ENCODE peak calls at places on chromosomes 5 and 9, in nine cellular contexts. Y is hepatic stellate cell; Q is GM12891; V is sciatic nerve; E is LHCN-M2; I is stimulated activated CD4-positive, alpha-beta T cell treated with anti-CD3 and anti-CD28 coated beads, Interleukin-1b, Interleukin-23, amount 100 ng/mL, for 48 hours; Z is GM23248; F is Right ventricle myocardium inferior; K is fibroblast of lung. P is an unnamed sample.

GRCh38 chr5:133229931-133230664 is 178.3 kb downstream of the HSPA4 start:
- DNase-seq in Y (no peak), Q (no peak), V (no peak), E (no peak), I (no peak), Z (no peak), F (no peak), K (no peak), P (no peak)

GRCh38 chr9:135887585-135888050 is 19.7 kb downstream of the CAMSAP1 start:
- DNase-seq in Y (no peak), Q (peak; percentile 62), V (no peak), E (no peak), I (peak; percentile 69), Z (no peak), F (peak; percentile 72), K (no peak), P (no peak)

GRCh38 chr5:4994994-4995393 is 145.1 kb upstream of the ADAMTS16 start:
- DNase-seq in Y (no peak), Q (no peak), V (no peak), E (peak; percentile 35), I (no peak), Z (peak; percentile 91), F (no peak), K (peak; percentile 25), P (no peak)

GRCh38 chr5:66527478-66527877 is 68.7 kb upstream of the MAST4 start:
- DNase-seq in Y (no peak), Q (no peak), V (no peak), E (no peak), I (no peak), Z (no peak), F (no peak), K (no peak), P (no peak)

GRCh38 chr9:37994639-37995347 is 74.2 kb downstream of the SHB start:
- DNase-seq in Y (peak; percentile 93), Q (no peak), V (peak; percentile 80), E (peak; percentile 99), I (peak; percentile 56), Z (peak; percentile 92), F (peak; percentile 91), K (peak; percentile 95), P (no peak)

GRCh38 chr9:136808075-136808780 is 480 bp downstream of the RABL6 start:
- DNase-seq in Y (peak; percentile 37), Q (peak; percentile 57), V (no peak), E (no peak), I (no peak), Z (peak; percentile 57), F (no peak), K (no peak), P (no peak)

GRCh38 chr9:38486056-38486455 is 61.8 kb upstream of the IGFBPL1 start:
- DNase-seq in Y (no peak), Q (no peak), V (no peak), E (no peak), I (no peak), Z (no peak), F (no peak), K (no peak), P (no peak)

GRCh38 chr9:27353405-27354229 is 56.7 kb upstream of the EQTN start:
- DNase-seq in Y (no peak), Q (no peak), V (no peak), E (peak; percentile 20), I (peak; percentile 10), Z (peak; percentile 39), F (no peak), K (no peak), P (no peak)

GRCh38 chr5:39169081-39169480 is 50.3 kb downstream of the FYB1 start:
- DNase-seq in Y (no peak), Q (no peak), V (no peak), E (no peak), I (no peak), Z (peak; percentile 75), F (no peak), K (peak; percentile 84), P (no peak)

GRCh38 chr9:113999256-114000062 is 78.6 kb downstream of the AMBP start:
- DNase-seq in Y (no peak), Q (no peak), V (peak; percentile 53), E (no peak), I (no peak), Z (peak; percentile 24), F (no peak), K (no peak), P (no peak)

GRCh38 chr9:19023078-19023477 is 9.9 kb downstream of the SAXO1 start:
- DNase-seq in Y (no peak), Q (no peak), V (no peak), E (no peak), I (no peak), Z (no peak), F (no peak), K (no peak), P (no peak)

GRCh38 chr9:8329561-8330283 is 530.1 kb upstream of the DMAC1 start:
- DNase-seq in Y (no peak), Q (no peak), V (no peak), E (no peak), I (no peak), Z (no peak), F (peak; percentile 51), K (no peak), P (no peak)

GRCh38 chr5:41068169-41068568 is 3.0 kb downstream of the MROH2B start:
- DNase-seq in Y (no peak), Q (no peak), V (no peak), E (no peak), I (no peak), Z (peak; percentile 2), F (no peak), K (peak; percentile 21), P (no peak)

GRCh38 chr5:155087036-155087435 is 73.5 kb downstream of the KIF4B start:
- DNase-seq in Y (no peak), Q (no peak), V (no peak), E (no peak), I (no peak), Z (peak; percentile 59), F (no peak), K (no peak), P (peak; percentile 23)

GRCh38 chr9:33129886-33130284 is 37.3 kb downstream of the B4GALT1 start:
- DNase-seq in Y (no peak), Q (no peak), V (no peak), E (no peak), I (no peak), Z (no peak), F (no peak), K (no peak), P (no peak)

GRCh38 chr9:751137-752051 is 90.1 kb upstream of the DMRT1 start:
- DNase-seq in Y (peak; percentile 66), Q (no peak), V (no peak), E (peak; percentile 73), I (no peak), Z (peak; percentile 56), F (no peak), K (no peak), P (no peak)

GRCh38 chr9:34636791-34637355 is 714 bp downstream of the SIGMAR1 start:
- DNase-seq in Y (peak; percentile 63), Q (no peak), V (peak; percentile 76), E (no peak), I (no peak), Z (no peak), F (peak; percentile 25), K (peak; percentile 38), P (no peak)

GRCh38 chr5:150046031-150046430 is 40.3 kb downstream of the CSF1R start:
- DNase-seq in Y (no peak), Q (no peak), V (no peak), E (no peak), I (no peak), Z (no peak), F (no peak), K (no peak), P (no peak)

GRCh38 chr9:96348261-96348660 is 35.2 kb downstream of the SLC35D2 start:
- DNase-seq in Y (no peak), Q (no peak), V (no peak), E (no peak), I (no peak), Z (no peak), F (no peak), K (no peak), P (no peak)

GRCh38 chr9:95045751-95046150 is 271.8 kb downstream of the FANCC start:
- DNase-seq in Y (no peak), Q (no peak), V (no peak), E (no peak), I (no peak), Z (no peak), F (no peak), K (no peak), P (no peak)